ENCODE peak calls at places on chromosomes 5 and 9, in four cellular contexts. One of them, this sample, is unnamed.

GRCh38 chr5:6583049-6583880 is 49.6 kb downstream of the NSUN2 start:
- DNase-seq in left ventricle myocardium superior: peak
- DNase-seq in NCI-H2029 treated with DMSO at 0.1 percent for 48 hours: no peak
- DNase-seq in hepatic stellate cell: peak
- DNase-seq in this sample: no peak

GRCh38 chr9:82558855-82559615 is 503.9 kb downstream of the RASEF start:
- DNase-seq in left ventricle myocardium superior: no peak
- DNase-seq in NCI-H2029 treated with DMSO at 0.1 percent for 48 hours: no peak
- DNase-seq in hepatic stellate cell: no peak
- DNase-seq in this sample: no peak

GRCh38 chr9:21552244-21552825 is 70.2 kb upstream of the IFNE start:
- DNase-seq in left ventricle myocardium superior: no peak
- DNase-seq in NCI-H2029 treated with DMSO at 0.1 percent for 48 hours: no peak
- DNase-seq in hepatic stellate cell: no peak
- DNase-seq in this sample: no peak

GRCh38 chr9:29212590-29213373 is 1639.5 kb upstream of the C9orf72 start:
- DNase-seq in left ventricle myocardium superior: no peak
- DNase-seq in NCI-H2029 treated with DMSO at 0.1 percent for 48 hours: no peak
- DNase-seq in hepatic stellate cell: no peak
- DNase-seq in this sample: no peak

GRCh38 chr5:170691623-170692022 is 91.9 kb upstream of the GABRP start:
- DNase-seq in left ventricle myocardium superior: no peak
- DNase-seq in NCI-H2029 treated with DMSO at 0.1 percent for 48 hours: no peak
- DNase-seq in hepatic stellate cell: no peak
- DNase-seq in this sample: no peak

GRCh38 chr5:180639743-180640300 is 9.6 kb downstream of the FLT4 start:
- DNase-seq in left ventricle myocardium superior: peak
- DNase-seq in NCI-H2029 treated with DMSO at 0.1 percent for 48 hours: no peak
- DNase-seq in hepatic stellate cell: no peak
- DNase-seq in this sample: no peak

GRCh38 chr5:139461698-139462097 is 845 bp downstream of the ECSCR start:
- DNase-seq in left ventricle myocardium superior: no peak
- DNase-seq in NCI-H2029 treated with DMSO at 0.1 percent for 48 hours: no peak
- DNase-seq in hepatic stellate cell: peak
- DNase-seq in this sample: no peak

GRCh38 chr5:36090033-36090432 is 23.4 kb upstream of the UGT3A2 start:
- DNase-seq in left ventricle myocardium superior: no peak
- DNase-seq in NCI-H2029 treated with DMSO at 0.1 percent for 48 hours: peak
- DNase-seq in hepatic stellate cell: no peak
- DNase-seq in this sample: peak

GRCh38 chr9:15277400-15278137 is 29.4 kb downstream of the TTC39B start:
- DNase-seq in left ventricle myocardium superior: no peak
- DNase-seq in NCI-H2029 treated with DMSO at 0.1 percent for 48 hours: no peak
- DNase-seq in hepatic stellate cell: no peak
- DNase-seq in this sample: no peak

GRCh38 chr5:3811116-3811515 is 215.5 kb downstream of the IRX1 start:
- DNase-seq in left ventricle myocardium superior: no peak
- DNase-seq in NCI-H2029 treated with DMSO at 0.1 percent for 48 hours: no peak
- DNase-seq in hepatic stellate cell: no peak
- DNase-seq in this sample: no peak

GRCh38 chr9:111501648-111502047 is 17.5 kb upstream of the ECPAS start:
- DNase-seq in left ventricle myocardium superior: no peak
- DNase-seq in NCI-H2029 treated with DMSO at 0.1 percent for 48 hours: no peak
- DNase-seq in hepatic stellate cell: no peak
- DNase-seq in this sample: no peak

GRCh38 chr9:128685022-128685332 is 4.0 kb upstream of the SET start:
- DNase-seq in left ventricle myocardium superior: no peak
- DNase-seq in NCI-H2029 treated with DMSO at 0.1 percent for 48 hours: no peak
- DNase-seq in hepatic stellate cell: no peak
- DNase-seq in this sample: no peak

GRCh38 chr9:33167949-33168535 is 906 bp upstream of the B4GALT1 start:
- DNase-seq in left ventricle myocardium superior: no peak
- DNase-seq in NCI-H2029 treated with DMSO at 0.1 percent for 48 hours: no peak
- DNase-seq in hepatic stellate cell: no peak
- DNase-seq in this sample: no peak

GRCh38 chr5:57488308-57488955 is 5.8 kb upstream of the ACTBL2 start:
- DNase-seq in left ventricle myocardium superior: no peak
- DNase-seq in NCI-H2029 treated with DMSO at 0.1 percent for 48 hours: no peak
- DNase-seq in hepatic stellate cell: peak
- DNase-seq in this sample: peak

GRCh38 chr5:33411498-33411897 is 29.3 kb upstream of the TARS1 start:
- DNase-seq in left ventricle myocardium superior: no peak
- DNase-seq in NCI-H2029 treated with DMSO at 0.1 percent for 48 hours: no peak
- DNase-seq in hepatic stellate cell: no peak
- DNase-seq in this sample: no peak

GRCh38 chr5:180197016-180197702 is 11.9 kb downstream of the RASGEF1C start:
- DNase-seq in left ventricle myocardium superior: no peak
- DNase-seq in NCI-H2029 treated with DMSO at 0.1 percent for 48 hours: no peak
- DNase-seq in hepatic stellate cell: no peak
- DNase-seq in this sample: no peak

GRCh38 chr9:98980291-98980690 is 36.6 kb downstream of the COL15A1 start:
- DNase-seq in left ventricle myocardium superior: no peak
- DNase-seq in NCI-H2029 treated with DMSO at 0.1 percent for 48 hours: no peak
- DNase-seq in hepatic stellate cell: no peak
- DNase-seq in this sample: no peak

GRCh38 chr5:134149571-134150303 is 27.0 kb downstream of the SKP1 start:
- DNase-seq in left ventricle myocardium superior: no peak
- DNase-seq in NCI-H2029 treated with DMSO at 0.1 percent for 48 hours: no peak
- DNase-seq in hepatic stellate cell: no peak
- DNase-seq in this sample: no peak

GRCh38 chr5:140259509-140259908 is 43.4 kb downstream of the PFDN1 start:
- DNase-seq in left ventricle myocardium superior: no peak
- DNase-seq in NCI-H2029 treated with DMSO at 0.1 percent for 48 hours: no peak
- DNase-seq in hepatic stellate cell: no peak
- DNase-seq in this sample: no peak

GRCh38 chr5:23506329-23507236 is 826 bp upstream of the PRDM9 start:
- DNase-seq in left ventricle myocardium superior: no peak
- DNase-seq in NCI-H2029 treated with DMSO at 0.1 percent for 48 hours: no peak
- DNase-seq in hepatic stellate cell: no peak
- DNase-seq in this sample: no peak

GRCh38 chr5:175572922-175573321 is 84.9 kb upstream of the HRH2 start:
- DNase-seq in left ventricle myocardium superior: no peak
- DNase-seq in NCI-H2029 treated with DMSO at 0.1 percent for 48 hours: no peak
- DNase-seq in hepatic stellate cell: no peak
- DNase-seq in this sample: peak

GRCh38 chr9:114317665-114318357 is 5.1 kb upstream of the ORM1 start:
- DNase-seq in left ventricle myocardium superior: no peak
- DNase-seq in NCI-H2029 treated with DMSO at 0.1 percent for 48 hours: no peak
- DNase-seq in hepatic stellate cell: peak
- DNase-seq in this sample: no peak

GRCh38 chr5:128534729-128535128 is 3.3 kb downstream of the FBN2 start:
- DNase-seq in left ventricle myocardium superior: no peak
- DNase-seq in NCI-H2029 treated with DMSO at 0.1 percent for 48 hours: no peak
- DNase-seq in hepatic stellate cell: no peak
- DNase-seq in this sample: peak

GRCh38 chr5:167819406-167819805 is 472.0 kb upstream of the WWC1 start:
- DNase-seq in left ventricle myocardium superior: no peak
- DNase-seq in NCI-H2029 treated with DMSO at 0.1 percent for 48 hours: no peak
- DNase-seq in hepatic stellate cell: no peak
- DNase-seq in this sample: no peak

GRCh38 chr5:93385665-93386064 is 195.4 kb downstream of the NR2F1-AS1 start:
- DNase-seq in left ventricle myocardium superior: no peak
- DNase-seq in NCI-H2029 treated with DMSO at 0.1 percent for 48 hours: no peak
- DNase-seq in hepatic stellate cell: no peak
- DNase-seq in this sample: no peak

GRCh38 chr5:171750316-171750788 is 35.3 kb upstream of the SMIM23 start:
- DNase-seq in left ventricle myocardium superior: peak
- DNase-seq in NCI-H2029 treated with DMSO at 0.1 percent for 48 hours: no peak
- DNase-seq in hepatic stellate cell: no peak
- DNase-seq in this sample: no peak